ENCODE peak calls at places on chromosomes 2 and 18, in seven cellular contexts. D is activated naive CD4-positive, alpha-beta T cell treated with anti-CD3 and anti-CD28 coated beads, Interleukin-2, amount 50 U/mL, for 72 hours; O is NCI-H1092; Y is stimulated activated naive CD8-positive, alpha-beta T cell treated with anti-CD3 and anti-CD28 coated beads, Interleukin-15, amount 100 ng/mL, for 72 hours; F is aorta; K is ELF-1; Z is effector memory CD8-positive, alpha-beta T cell. S is an unnamed sample.
A peak's percentile ranks its signal among the peaks of the same experiment; 100 is the strongest.

GRCh38 chr2:191150121-191150450 is 708 bp downstream of the STAT4 start:
- DNase-seq in F (no peak), K (no peak), Y (no peak), D (no peak), Z (no peak), O (no peak), S (no peak)

GRCh38 chr2:133504566-133505505 is 63.4 kb downstream of the NCKAP5 start:
- DNase-seq in Z (no peak), O (no peak), Y (no peak), D (no peak), K (no peak), F (peak; percentile 78), S (peak; percentile 12)

GRCh38 chr18:26121476-26121875 is 12.2 kb upstream of the PSMA8 start:
- DNase-seq in Z (no peak), D (no peak), F (no peak), K (no peak), O (no peak), Y (no peak), S (no peak)

GRCh38 chr2:105798595-105798994 is 53.9 kb downstream of the NCK2 start:
- DNase-seq in Z (no peak), F (no peak), D (no peak), Y (peak; percentile 68), O (no peak), K (no peak), S (peak; percentile 12)

GRCh38 chr2:234970467-234970866 is 18.6 kb downstream of the SH3BP4 start:
- DNase-seq in Y (no peak), F (peak; percentile 64), D (no peak), Z (no peak), K (peak; percentile 74), O (no peak), S (peak; percentile 64)

GRCh38 chr2:120538691-120539420 is 192.9 kb downstream of the INHBB start:
- DNase-seq in K (no peak), Y (no peak), O (no peak), Z (no peak), D (no peak), F (no peak), S (no peak)

GRCh38 chr2:88058226-88058625 is 2.6 kb upstream of the KRCC1 start:
- DNase-seq in Y (no peak), Z (no peak), O (no peak), D (no peak), K (no peak), F (no peak), S (no peak)

GRCh38 chr2:200203381-200203827 is 103.1 kb upstream of the SPATS2L start:
- DNase-seq in K (peak; percentile 16), Y (no peak), Z (no peak), O (no peak), F (no peak), D (no peak), S (peak; percentile 23)

GRCh38 chr2:230964136-230964730 is 31.7 kb upstream of the SPATA3 start:
- DNase-seq in K (no peak), F (no peak), O (no peak), Z (no peak), Y (no peak), D (no peak), S (no peak)

GRCh38 chr2:238568455-238569414 is 142.0 kb downstream of the ASB1 start:
- DNase-seq in K (no peak), F (no peak), Y (no peak), O (no peak), D (no peak), Z (no peak), S (no peak)

GRCh38 chr2:28563869-28564268 is 68.0 kb downstream of the PLB1 start:
- DNase-seq in D (no peak), O (no peak), K (no peak), F (no peak), Y (no peak), Z (no peak), S (no peak)

GRCh38 chr2:100302585-100302892 is 19.8 kb downstream of the LONRF2 start:
- DNase-seq in O (no peak), D (no peak), Z (no peak), K (no peak), F (no peak), Y (no peak), S (no peak)

GRCh38 chr2:239143858-239144712 is 256.7 kb downstream of the HDAC4 start:
- DNase-seq in O (no peak), F (no peak), Y (peak; percentile 28), Z (no peak), K (peak; percentile 56), D (no peak), S (peak; percentile 57)

GRCh38 chr2:232280341-232280740 is 98.2 kb upstream of the ALPP start:
- DNase-seq in K (no peak), D (no peak), F (no peak), Y (no peak), Z (no peak), O (no peak), S (no peak)